ENCODE peak calls at places on chromosome 22, in ten cellular contexts. One of them, this sample, is unnamed.

GRCh38 chr22:43484227-43484626 is 72.4 kb downstream of the MPPED1 start:
- DNase-seq in heart left ventricle: no peak
- DNase-seq in NCI-H460: no peak
- DNase-seq in cerebellum: no peak
- DNase-seq in DMS79: no peak
- DNase-seq in stromal cell of bone marrow: no peak
- DNase-seq in cardiac fibroblast: no peak
- DNase-seq in HTR-8/SVneo: no peak
- DNase-seq in NCI-H1105: no peak
- DNase-seq in AG20443: no peak
- DNase-seq in this sample: no peak

GRCh38 chr22:44393066-44393465 is 80.3 kb upstream of the SHISAL1 start:
- DNase-seq in heart left ventricle: peak
- DNase-seq in NCI-H460: no peak
- DNase-seq in cerebellum: no peak
- DNase-seq in DMS79: no peak
- DNase-seq in stromal cell of bone marrow: no peak
- DNase-seq in cardiac fibroblast: no peak
- DNase-seq in HTR-8/SVneo: no peak
- DNase-seq in NCI-H1105: no peak
- DNase-seq in AG20443: no peak
- DNase-seq in this sample: no peak

GRCh38 chr22:34804588-34804987 is 261.4 kb upstream of the ISX start:
- DNase-seq in heart left ventricle: no peak
- DNase-seq in NCI-H460: no peak
- DNase-seq in cerebellum: no peak
- DNase-seq in DMS79: no peak
- DNase-seq in stromal cell of bone marrow: no peak
- DNase-seq in cardiac fibroblast: no peak
- DNase-seq in HTR-8/SVneo: no peak
- DNase-seq in NCI-H1105: no peak
- DNase-seq in AG20443: peak
- DNase-seq in this sample: peak

GRCh38 chr22:43835166-43835565 is 23.1 kb upstream of the EFCAB6 start:
- DNase-seq in heart left ventricle: no peak
- DNase-seq in NCI-H460: no peak
- DNase-seq in cerebellum: no peak
- DNase-seq in DMS79: no peak
- DNase-seq in stromal cell of bone marrow: no peak
- DNase-seq in cardiac fibroblast: no peak
- DNase-seq in HTR-8/SVneo: no peak
- DNase-seq in NCI-H1105: no peak
- DNase-seq in AG20443: no peak
- DNase-seq in this sample: no peak

GRCh38 chr22:30885001-30885366 is 83.6 kb downstream of the MORC2 start:
- DNase-seq in heart left ventricle: no peak
- DNase-seq in NCI-H460: no peak
- DNase-seq in cerebellum: no peak
- DNase-seq in DMS79: no peak
- DNase-seq in stromal cell of bone marrow: no peak
- DNase-seq in cardiac fibroblast: no peak
- DNase-seq in HTR-8/SVneo: no peak
- DNase-seq in NCI-H1105: no peak
- DNase-seq in AG20443: no peak
- DNase-seq in this sample: no peak

GRCh38 chr22:30687358-30687757 is 7.3 kb upstream of the OSBP2 start:
- DNase-seq in heart left ventricle: no peak
- DNase-seq in NCI-H460: no peak
- DNase-seq in cerebellum: no peak
- DNase-seq in DMS79: no peak
- DNase-seq in stromal cell of bone marrow: no peak
- DNase-seq in cardiac fibroblast: no peak
- DNase-seq in HTR-8/SVneo: no peak
- DNase-seq in NCI-H1105: no peak
- DNase-seq in AG20443: no peak
- DNase-seq in this sample: no peak

GRCh38 chr22:38645430-38645829 is 10.8 kb downstream of the FAM227A start:
- DNase-seq in heart left ventricle: no peak
- DNase-seq in NCI-H460: no peak
- DNase-seq in cerebellum: no peak
- DNase-seq in DMS79: no peak
- DNase-seq in stromal cell of bone marrow: no peak
- DNase-seq in cardiac fibroblast: no peak
- DNase-seq in HTR-8/SVneo: no peak
- DNase-seq in NCI-H1105: no peak
- DNase-seq in AG20443: no peak
- DNase-seq in this sample: no peak

GRCh38 chr22:37337204-37337943 is 55.1 kb downstream of the CYTH4 start:
- DNase-seq in heart left ventricle: no peak
- DNase-seq in NCI-H460: no peak
- DNase-seq in cerebellum: no peak
- DNase-seq in DMS79: no peak
- DNase-seq in stromal cell of bone marrow: no peak
- DNase-seq in cardiac fibroblast: peak
- DNase-seq in HTR-8/SVneo: no peak
- DNase-seq in NCI-H1105: no peak
- DNase-seq in AG20443: peak
- DNase-seq in this sample: no peak

GRCh38 chr22:25113316-25113721 is 86.3 kb upstream of the CRYBB3 start:
- DNase-seq in heart left ventricle: no peak
- DNase-seq in NCI-H460: no peak
- DNase-seq in cerebellum: no peak
- DNase-seq in DMS79: no peak
- DNase-seq in stromal cell of bone marrow: no peak
- DNase-seq in cardiac fibroblast: no peak
- DNase-seq in HTR-8/SVneo: no peak
- DNase-seq in NCI-H1105: no peak
- DNase-seq in AG20443: no peak
- DNase-seq in this sample: no peak